ENCODE peak calls at places on chromosomes 4 and X, in four cellular contexts. W is K562, U is H1, K is GM12878. M is an unnamed sample.

GRCh38 chr4:140004580-140005314 is 149.2 kb downstream of the MAML3 start:
- DNase-seq in W (no peak), U (peak; percentile 67), K (no peak), M (peak; percentile 79)

GRCh38 chr4:143406523-143406922 is 69.8 kb downstream of the GAB1 start:
- DNase-seq in W (no peak), U (no peak), K (no peak), M (no peak)

GRCh38 chrX:87468941-87469340 is 48.7 kb upstream of the KLHL4 start:
- DNase-seq in W (no peak), U (no peak), K (no peak), M (no peak)

GRCh38 chr4:8198906-8199593 is at the start of gene SH3TC1:
- DNase-seq in W (peak; percentile 58), U (no peak), K (peak; percentile 68), M (peak; percentile 97)

GRCh38 chrX:33204889-33205288 is 6.5 kb downstream of the DMD start:
- DNase-seq in W (no peak), U (no peak), K (no peak), M (no peak)

GRCh38 chrX:10685923-10686595 is 65.7 kb upstream of the MID1 start:
- DNase-seq in W (no peak), U (no peak), K (no peak), M (no peak)

GRCh38 chr4:119589165-119589564 is 39.4 kb downstream of the PDE5A start:
- DNase-seq in W (no peak), U (no peak), K (no peak), M (no peak)

GRCh38 chr4:16334641-16335040 is 108.4 kb upstream of the TAPT1 start:
- DNase-seq in W (no peak), U (no peak), K (no peak), M (no peak)

GRCh38 chr4:158255727-158256324 is 45.5 kb downstream of the TMEM144 start:
- DNase-seq in W (peak; percentile 16), U (no peak), K (no peak), M (peak; percentile 34)

GRCh38 chr4:109979932-109980717 is 67.4 kb downstream of the EGF start:
- DNase-seq in W (no peak), U (no peak), K (no peak), M (no peak)
- TF ChIP-seq NRF1 in W (no peak), U (no peak), K (no peak), M (no peak)

GRCh38 chr4:180539284-180539683 is 1703.9 kb upstream of the TENM3 start:
- DNase-seq in W (no peak), U (no peak), K (peak; percentile 8), M (no peak)

GRCh38 chr4:180542445-180543100 is 1700.6 kb upstream of the TENM3 start:
- DNase-seq in W (no peak), U (no peak), K (no peak), M (no peak)

GRCh38 chr4:180538384-180539052 is 1704.7 kb upstream of the TENM3 start:
- DNase-seq in W (no peak), U (no peak), K (no peak), M (no peak)

GRCh38 chr4:180541678-180542077 is 1701.5 kb upstream of the TENM3 start:
- DNase-seq in W (no peak), U (no peak), K (no peak), M (no peak)
- H3K4me1 ChIP-seq in W (no peaks in the 10 kb centered on the region), U (peaks cover 14% of the 10 kb centered on the region), K (no peaks in the 10 kb centered on the region), M (no peaks in the 10 kb centered on the region)

DNA sequence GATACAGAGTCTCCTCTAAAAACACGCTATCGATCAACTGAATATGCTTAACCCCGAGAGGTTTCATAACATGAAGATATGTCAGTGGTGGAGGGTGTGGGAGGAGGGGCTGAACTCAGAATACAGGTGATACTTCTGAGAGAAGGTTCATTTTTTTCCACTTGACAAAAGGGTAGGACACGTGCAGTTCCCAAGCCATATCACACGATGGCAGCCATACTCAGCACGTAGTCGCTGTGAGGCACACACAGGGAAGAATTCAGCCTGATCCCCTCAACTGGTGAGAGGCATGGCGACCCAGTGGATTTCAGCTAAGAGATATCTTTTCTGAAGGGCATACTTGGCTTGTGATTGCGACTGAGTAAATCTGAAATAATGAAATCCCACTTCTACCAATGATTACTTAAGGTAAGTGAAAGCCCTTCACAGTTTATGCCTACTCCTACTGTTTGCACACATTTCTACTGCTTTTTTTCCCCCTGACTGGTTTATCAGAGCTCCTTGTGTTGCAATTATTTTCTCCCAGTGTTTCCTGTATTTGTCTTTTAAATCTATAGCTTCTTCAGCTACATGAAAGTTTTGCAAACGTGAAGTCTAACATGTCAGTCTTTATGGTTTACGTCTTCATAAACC is 133.1 kb downstream of the CORIN start:
- DNase-seq in W (no peak), U (no peak), K (no peak), M (peak; percentile 58)
- TF ChIP-seq NRF1 in W (no peak), U (no peak), K (no peak), M (no peak)

GRCh38 chr4:38757945-38758344 is 24.8 kb downstream of the TLR10 start:
- DNase-seq in W (peak; percentile 20), U (no peak), K (no peak), M (no peak)
- H3K4me1 ChIP-seq in W (peaks cover 7% of the 10 kb centered on the region), U (peaks cover 4% of the 10 kb centered on the region), K (peaks cover 36% of the 10 kb centered on the region), M (no peaks in the 10 kb centered on the region)

GRCh38 chr4:179285696-179286095 is 1843.5 kb upstream of the AGA start:
- DNase-seq in W (no peak), U (no peak), K (no peak), M (no peak)
- TF ChIP-seq NRF1 in W (no peak), U (no peak), K (no peak), M (no peak)

M was measured in SK-N-SH.